ENCODE peak calls at places on chromosomes 11 and 22, in four cellular contexts. One of them, this sample, is unnamed.

GRCh38 chr22:49624421-49625177 is 203.1 kb downstream of the BRD1 start:
- DNase-seq in fibroblast of lung: no peak
- DNase-seq in stromal cell of bone marrow: no peak
- DNase-seq in MV-4-11: no peak
- DNase-seq in this sample: no peak

GRCh38 chr11:33067294-33067693 is 27.9 kb downstream of the TCP11L1 start:
- DNase-seq in fibroblast of lung: no peak
- DNase-seq in stromal cell of bone marrow: no peak
- DNase-seq in MV-4-11: no peak
- DNase-seq in this sample: no peak

GRCh38 chr11:76666408-76666807 is 4.1 kb downstream of the LRRC32 start:
- DNase-seq in fibroblast of lung: peak
- DNase-seq in stromal cell of bone marrow: no peak
- DNase-seq in MV-4-11: no peak
- DNase-seq in this sample: no peak

GRCh38 chr11:128506999-128507591 is 80.3 kb downstream of the ETS1 start:
- DNase-seq in fibroblast of lung: peak
- DNase-seq in stromal cell of bone marrow: peak
- DNase-seq in MV-4-11: peak
- DNase-seq in this sample: peak

GRCh38 chr22:49827307-49827852 is 293 bp downstream of the BRD1 start:
- DNase-seq in fibroblast of lung: no peak
- DNase-seq in stromal cell of bone marrow: peak
- DNase-seq in MV-4-11: no peak
- DNase-seq in this sample: no peak

GRCh38 chr11:37571248-37571647 is 973.2 kb upstream of the RAG2 start:
- DNase-seq in fibroblast of lung: no peak
- DNase-seq in stromal cell of bone marrow: no peak
- DNase-seq in MV-4-11: no peak
- DNase-seq in this sample: no peak

GRCh38 chr11:124746621-124747243 is 5.3 kb downstream of the VSIG2 start:
- DNase-seq in fibroblast of lung: peak
- DNase-seq in stromal cell of bone marrow: peak
- DNase-seq in MV-4-11: peak
- DNase-seq in this sample: no peak

GRCh38 chr11:130314184-130314748 is 451 bp downstream of the ZBTB44 start:
- DNase-seq in fibroblast of lung: peak
- DNase-seq in stromal cell of bone marrow: no peak
- DNase-seq in MV-4-11: peak
- DNase-seq in this sample: peak

GRCh38 chr11:19951558-19952083 is 208.7 kb downstream of the DBX1 start:
- DNase-seq in fibroblast of lung: peak
- DNase-seq in stromal cell of bone marrow: peak
- DNase-seq in MV-4-11: peak
- DNase-seq in this sample: peak

GRCh38 chr22:47550524-47551437 is 788.3 kb downstream of the TBC1D22A start:
- DNase-seq in fibroblast of lung: no peak
- DNase-seq in stromal cell of bone marrow: no peak
- DNase-seq in MV-4-11: no peak
- DNase-seq in this sample: no peak

GRCh38 chr22:23762866-23763578 is at the start of gene C22orf15:
- DNase-seq in fibroblast of lung: no peak
- DNase-seq in stromal cell of bone marrow: no peak
- DNase-seq in MV-4-11: no peak
- DNase-seq in this sample: peak

GRCh38 chr11:123233978-123234340 is 38.9 kb upstream of the CLMP start:
- DNase-seq in fibroblast of lung: no peak
- DNase-seq in stromal cell of bone marrow: no peak
- DNase-seq in MV-4-11: peak
- DNase-seq in this sample: no peak

GRCh38 chr22:46865052-46865434 is 102.6 kb downstream of the TBC1D22A start:
- DNase-seq in fibroblast of lung: no peak
- DNase-seq in stromal cell of bone marrow: no peak
- DNase-seq in MV-4-11: no peak
- DNase-seq in this sample: no peak

GRCh38 chr22:17412232-17412631 is 43.0 kb downstream of the CECR2 start:
- DNase-seq in fibroblast of lung: no peak
- DNase-seq in stromal cell of bone marrow: no peak
- DNase-seq in MV-4-11: no peak
- DNase-seq in this sample: no peak

GRCh38 chr22:27851974-27852713 is 50.6 kb upstream of the MN1 start:
- DNase-seq in fibroblast of lung: no peak
- DNase-seq in stromal cell of bone marrow: no peak
- DNase-seq in MV-4-11: no peak
- DNase-seq in this sample: no peak

GRCh38 chr11:34840736-34841386 is 75.3 kb downstream of the APIP start:
- DNase-seq in fibroblast of lung: no peak
- DNase-seq in stromal cell of bone marrow: peak
- DNase-seq in MV-4-11: peak
- DNase-seq in this sample: peak

GRCh38 chr11:94871491-94872185 is 101.7 kb downstream of the CWC15 start:
- DNase-seq in fibroblast of lung: no peak
- DNase-seq in stromal cell of bone marrow: no peak
- DNase-seq in MV-4-11: no peak
- DNase-seq in this sample: no peak

GRCh38 chr11:17389957-17390649 is 1.6 kb upstream of the KCNJ11 start:
- DNase-seq in fibroblast of lung: no peak
- DNase-seq in stromal cell of bone marrow: no peak
- DNase-seq in MV-4-11: no peak
- DNase-seq in this sample: no peak

GRCh38 chr11:128765104-128765503 is 71.2 kb downstream of the FLI1 start:
- DNase-seq in fibroblast of lung: no peak
- DNase-seq in stromal cell of bone marrow: no peak
- DNase-seq in MV-4-11: no peak
- DNase-seq in this sample: no peak

GRCh38 chr22:45818130-45819085 is 146.8 kb downstream of the ATXN10 start:
- DNase-seq in fibroblast of lung: peak
- DNase-seq in stromal cell of bone marrow: no peak
- DNase-seq in MV-4-11: no peak
- DNase-seq in this sample: no peak

GRCh38 chr11:109075976-109076375 is 346.0 kb upstream of the C11orf87 start:
- DNase-seq in fibroblast of lung: no peak
- DNase-seq in stromal cell of bone marrow: no peak
- DNase-seq in MV-4-11: no peak
- DNase-seq in this sample: no peak

GRCh38 chr22:21842946-21843345 is 24.5 kb downstream of the MAPK1 start:
- DNase-seq in fibroblast of lung: no peak
- DNase-seq in stromal cell of bone marrow: no peak
- DNase-seq in MV-4-11: no peak
- DNase-seq in this sample: no peak

GRCh38 chr22:46140989-46141928 is 9.1 kb upstream of the PPARA start:
- DNase-seq in fibroblast of lung: no peak
- DNase-seq in stromal cell of bone marrow: no peak
- DNase-seq in MV-4-11: no peak
- DNase-seq in this sample: no peak

GRCh38 chr22:45001653-45002052 is 8.2 kb downstream of the PHF21B start:
- DNase-seq in fibroblast of lung: no peak
- DNase-seq in stromal cell of bone marrow: no peak
- DNase-seq in MV-4-11: no peak
- DNase-seq in this sample: no peak

GRCh38 chr11:11972148-11972547 is 36.3 kb downstream of the DKK3 start:
- DNase-seq in fibroblast of lung: no peak
- DNase-seq in stromal cell of bone marrow: no peak
- DNase-seq in MV-4-11: no peak
- DNase-seq in this sample: no peak

GRCh38 chr11:123228489-123229163 is 33.6 kb upstream of the CLMP start:
- DNase-seq in fibroblast of lung: peak
- DNase-seq in stromal cell of bone marrow: no peak
- DNase-seq in MV-4-11: no peak
- DNase-seq in this sample: no peak

GRCh38 chr11:124863137-124863825 is 2.0 kb upstream of the ROBO3 start:
- DNase-seq in fibroblast of lung: peak
- DNase-seq in stromal cell of bone marrow: no peak
- DNase-seq in MV-4-11: no peak
- DNase-seq in this sample: peak

GRCh38 chr22:44268431-44269116 is 44.2 kb downstream of the SHISAL1 start:
- DNase-seq in fibroblast of lung: no peak
- DNase-seq in stromal cell of bone marrow: no peak
- DNase-seq in MV-4-11: no peak
- DNase-seq in this sample: no peak

GRCh38 chr11:79439893-79440450 is 858 bp downstream of the TENM4 start:
- DNase-seq in fibroblast of lung: no peak
- DNase-seq in stromal cell of bone marrow: no peak
- DNase-seq in MV-4-11: no peak
- DNase-seq in this sample: no peak

GRCh38 chr11:62536301-62536957 is 10.2 kb downstream of the AHNAK start:
- DNase-seq in fibroblast of lung: no peak
- DNase-seq in stromal cell of bone marrow: no peak
- DNase-seq in MV-4-11: no peak
- DNase-seq in this sample: no peak

GRCh38 chr22:50733521-50734342 is 4.3 kb upstream of the ACR start:
- DNase-seq in fibroblast of lung: peak
- DNase-seq in stromal cell of bone marrow: peak
- DNase-seq in MV-4-11: no peak
- DNase-seq in this sample: peak

GRCh38 chr11:69296890-69297224 is 2.9 kb downstream of the MYEOV start:
- DNase-seq in fibroblast of lung: no peak
- DNase-seq in stromal cell of bone marrow: no peak
- DNase-seq in MV-4-11: no peak
- DNase-seq in this sample: no peak

This sample was measured in HT1080.